ENCODE peak calls at places on chromosome 11, in four cellular contexts. F, U, L and R are unnamed samples.

GRCh38 chr11:113697075-113697474 is 9.0 kb downstream of the TMPRSS5 start:
- DNase-seq in U (no peak), F (no peak), L (no peak), R (no peak)

GRCh38 chr11:106627694-106628093 is 390.6 kb downstream of the GUCY1A2 start:
- DNase-seq in F (no peak), U (no peak), L (no peak), R (no peak)

GRCh38 chr11:1652778-1653540 is 23.4 kb downstream of the KRTAP5-5 start:
- DNase-seq in L (no peak), F (peak), U (peak), R (peak)

GRCh38 chr11:8233691-8234424 is 29.8 kb downstream of the LMO1 start:
- DNase-seq in L (no peak), F (no peak), U (no peak), R (no peak)

GRCh38 chr11:67178421-67178820 is 59.4 kb downstream of the KDM2A start:
- DNase-seq in U (no peak), L (no peak), F (no peak), R (no peak)

GRCh38 chr11:48088682-48089050 is 108.3 kb downstream of the PTPRJ start:
- DNase-seq in L (no peak), U (no peak), F (no peak), R (no peak)

GRCh38 chr11:61293869-61294716 is 1.0 kb downstream of the VWCE start:
- DNase-seq in L (no peak), F (peak), U (peak), R (no peak)

GRCh38 chr11:75031224-75031753 is 42.6 kb downstream of the NEU3 start:
- DNase-seq in U (no peak), L (no peak), F (no peak), R (no peak)

GRCh38 chr11:17738350-17739207 is 4.0 kb downstream of the KCNC1 start:
- DNase-seq in U (no peak), L (no peak), F (no peak), R (no peak)

GRCh38 chr11:71914127-71914526 is 14.3 kb downstream of the XNDC1N start:
- DNase-seq in U (no peak), L (no peak), F (no peak), R (no peak)

GRCh38 chr11:50080256-50080655 is 47.6 kb downstream of the OR4C45 start:
- DNase-seq in L (no peak), F (no peak), U (no peak), R (no peak)

GRCh38 chr11:28615542-28615941 is 507.4 kb downstream of the METTL15 start:
- DNase-seq in L (no peak), U (no peak), F (no peak), R (no peak)

GRCh38 chr11:119664063-119664572 is 64.9 kb downstream of the NECTIN1 start:
- DNase-seq in F (no peak), U (no peak), L (no peak), R (no peak)

GRCh38 chr11:75298191-75298590 is 53.3 kb downstream of the ARRB1 start:
- DNase-seq in L (no peak), U (no peak), F (no peak), R (no peak)

GRCh38 chr11:68598816-68599653 is 85.3 kb upstream of the GAL start:
- DNase-seq in U (no peak), L (no peak), F (no peak), R (no peak)

GRCh38 chr11:575996-576756 is at the start of gene PHRF1:
- DNase-seq in L (no peak), F (peak), U (peak), R (peak)

GRCh38 chr11:104843150-104843837 is 55.0 kb downstream of the CASP12 start:
- DNase-seq in L (no peak), U (no peak), F (no peak), R (no peak)

GRCh38 chr11:120023120-120023519 is 114.8 kb downstream of the TRIM29 start:
- DNase-seq in L (no peak), F (no peak), U (no peak), R (no peak)

GRCh38 chr11:82828472-82828871 is 71.8 kb downstream of the PRCP start:
- DNase-seq in L (no peak), U (no peak), F (no peak), R (no peak)

GRCh38 chr11:76233936-76234703 is 27.8 kb upstream of the WNT11 start:
- DNase-seq in L (no peak), F (peak), U (no peak), R (no peak)

GRCh38 chr11:48052183-48053040 is 72.1 kb downstream of the PTPRJ start:
- DNase-seq in U (no peak), F (no peak), L (no peak), R (no peak)

GRCh38 chr11:115613986-115614625 is 109.9 kb upstream of the CADM1 start:
- DNase-seq in U (no peak), L (no peak), F (no peak), R (no peak)

GRCh38 chr11:88179141-88179540 is 3.9 kb upstream of the RAB38 start:
- DNase-seq in F (peak), U (no peak), L (no peak), R (no peak)